ENCODE peak calls at places on chromosomes 5 and 9, in seven cellular contexts. G, U, I, X, S, N and C are unnamed samples.

GRCh38 chr9:124855944-124856773 is 2.9 kb downstream of the WDR38 start:
- DNase-seq in I (no peak), S (peak; percentile 40), X (no peak), N (peak; percentile 49), G (no peak), U (no peak), C (no peak)

GRCh38 chr5:113693205-113693553 is 179.7 kb downstream of the YTHDC2 start:
- DNase-seq in U (no peak), G (no peak), S (no peak), N (no peak), I (no peak), X (no peak), C (no peak)

GRCh38 chr5:180594311-180595045 is 3.2 kb upstream of the SCGB3A1 start:
- DNase-seq in U (no peak), I (no peak), N (no peak), G (no peak), X (no peak), S (no peak), C (no peak)

GRCh38 chr5:130066644-130067043 is 162.4 kb downstream of the CHSY3 start:
- DNase-seq in N (no peak), S (no peak), I (no peak), G (peak; percentile 38), U (no peak), X (peak; percentile 57), C (peak; percentile 32)

GRCh38 chr5:138697720-138698360 is 55.4 kb upstream of the CTNNA1 start:
- DNase-seq in G (no peak), X (peak; percentile 41), I (no peak), U (no peak), S (no peak), N (no peak), C (no peak)

GRCh38 chr5:84085387-84086041 is 299.2 kb downstream of the EDIL3 start:
- DNase-seq in N (no peak), G (no peak), X (no peak), I (no peak), U (no peak), S (no peak), C (no peak)

GRCh38 chr5:178335287-178336030 is 102.9 kb upstream of the PHYKPL start:
- DNase-seq in U (no peak), N (no peak), X (no peak), I (no peak), G (peak; percentile 3), S (no peak), C (no peak)

GRCh38 chr5:35066260-35066795 is 18.6 kb upstream of the AGXT2 start:
- DNase-seq in I (no peak), N (no peak), S (no peak), X (no peak), G (no peak), U (no peak), C (no peak)

GRCh38 chr9:1495684-1496083 is 445.5 kb downstream of the DMRT2 start:
- DNase-seq in N (no peak), I (no peak), U (no peak), S (no peak), X (no peak), G (no peak), C (no peak)

GRCh38 chr9:16608906-16609305 is 261.6 kb downstream of the BNC2 start:
- DNase-seq in X (no peak), N (no peak), I (no peak), S (no peak), G (no peak), U (no peak), C (no peak)

GRCh38 chr9:135536166-135536565 is 9.8 kb upstream of the OBP2A start:
- DNase-seq in N (no peak), U (peak; percentile 34), G (no peak), S (no peak), X (peak; percentile 89), I (no peak), C (peak; percentile 61)

GRCh38 chr5:5198111-5198510 is 58.0 kb downstream of the ADAMTS16 start:
- DNase-seq in S (no peak), X (no peak), N (no peak), G (no peak), I (no peak), U (no peak), C (peak; percentile 77)

GRCh38 chr5:103510851-103511553 is 51.6 kb downstream of the NUDT12 start:
- DNase-seq in N (peak; percentile 83), S (no peak), X (peak; percentile 25), I (no peak), G (no peak), U (no peak), C (no peak)

GRCh38 chr9:86163503-86163902 is 64.1 kb upstream of the GOLM1 start:
- DNase-seq in X (no peak), I (no peak), S (no peak), G (no peak), U (no peak), N (no peak), C (no peak)

GRCh38 chr9:114565204-114565603 is 22.4 kb upstream of the ATP6V1G1 start:
- DNase-seq in I (no peak), U (no peak), G (no peak), N (no peak), X (no peak), S (no peak), C (no peak)

GRCh38 chr9:99368341-99369326 is 146.6 kb downstream of the SEC61B start:
- DNase-seq in X (peak; percentile 55), U (peak; percentile 83), I (no peak), N (peak; percentile 40), S (no peak), G (peak; percentile 86), C (peak; percentile 78)

GRCh38 chr9:87497604-87498045 is at the start of gene DAPK1:
- DNase-seq in N (no peak), I (no peak), S (peak; percentile 23), X (no peak), G (peak; percentile 80), U (no peak), C (peak; percentile 37)

GRCh38 chr9:90012825-90013425 is 408.1 kb downstream of the GADD45G start:
- DNase-seq in I (no peak), S (no peak), G (no peak), U (no peak), N (no peak), X (no peak), C (no peak)

GRCh38 chr5:109910874-109911273 is 221.1 kb downstream of the MAN2A1 start:
- DNase-seq in S (no peak), X (no peak), G (no peak), I (no peak), U (no peak), N (no peak), C (no peak)
- H3K27me3 ChIP-seq in S (peaks cover 9% of the 10 kb centered on the region), X (no peaks in the 10 kb centered on the region), G (no peaks in the 10 kb centered on the region), I (no peaks in the 10 kb centered on the region), U (peaks cover 4% of the 10 kb centered on the region), N (no peaks in the 10 kb centered on the region), C (no peaks in the 10 kb centered on the region)

DNA sequence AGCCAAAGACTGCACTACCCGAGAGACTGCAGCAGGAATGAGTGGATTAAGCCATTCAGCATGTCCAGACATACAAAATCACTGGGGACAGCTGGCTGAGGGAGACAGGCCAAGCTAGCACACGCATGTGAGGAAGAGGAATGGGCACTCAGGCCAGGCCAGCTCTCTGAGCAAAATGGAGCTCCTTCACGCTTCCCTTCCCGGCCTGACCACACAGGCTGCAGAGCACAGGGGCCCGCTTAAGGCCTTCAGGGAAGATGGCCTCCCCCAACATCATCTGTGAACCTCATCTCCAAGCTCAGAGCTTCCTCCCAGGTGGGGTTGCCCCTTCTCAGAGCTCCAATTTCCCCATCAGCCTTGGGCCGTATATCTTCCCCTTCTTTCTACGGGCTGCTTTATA is 8.4 kb downstream of the DCANP1 start:
- DNase-seq in N (no peak), I (no peak), U (no peak), X (no peak), S (no peak), G (no peak), C (no peak)
- H3K27me3 ChIP-seq in N (no peaks in the 10 kb centered on the region), I (no peaks in the 10 kb centered on the region), U (no peaks in the 10 kb centered on the region), X (no peaks in the 10 kb centered on the region), S (no peaks in the 10 kb centered on the region), G (no peaks in the 10 kb centered on the region), C (no peaks in the 10 kb centered on the region)

DNA sequence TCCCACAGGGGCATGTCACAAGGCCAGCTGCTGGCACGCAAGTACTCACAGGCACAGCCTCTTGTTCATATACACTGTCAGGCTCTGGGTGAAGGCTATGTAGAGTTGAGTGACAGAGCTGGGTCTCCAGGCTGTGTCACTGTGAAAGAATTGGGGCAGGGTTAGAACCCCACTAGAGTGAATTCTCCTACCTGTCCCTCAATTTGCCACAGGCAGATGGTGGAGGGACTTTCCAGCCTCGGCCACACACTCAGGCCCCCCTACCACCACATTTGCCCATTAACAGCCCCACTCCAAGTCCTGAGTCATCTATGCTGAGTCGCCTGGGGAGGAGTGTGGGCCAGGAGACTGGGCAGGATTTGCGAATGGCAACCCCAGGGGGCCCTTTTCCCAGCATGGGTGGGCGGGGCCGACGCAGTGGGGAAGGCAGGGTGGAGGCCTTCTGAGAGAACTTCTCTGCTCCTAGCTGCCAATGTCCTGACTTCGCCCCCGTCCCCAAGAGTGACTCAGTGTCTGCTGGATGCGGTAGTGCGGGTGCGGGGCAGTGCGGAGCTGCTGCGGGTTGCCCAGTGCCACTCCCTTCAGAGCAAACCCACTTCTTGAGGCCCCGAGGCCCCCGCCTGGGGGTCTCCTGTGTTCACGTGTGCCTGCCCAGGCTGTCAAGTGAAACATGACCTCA is 50.3 kb upstream of the PSD2 start:
- DNase-seq in I (no peak), N (peak; percentile 39), S (peak; percentile 29), G (peak; percentile 81), X (peak; percentile 75), U (peak; percentile 82), C (peak; percentile 85)
- H3K27me3 ChIP-seq in I (peaks cover 3% of the 10 kb centered on the region), N (peaks cover 27% of the 10 kb centered on the region), S (no peaks in the 10 kb centered on the region), G (peaks cover 21% of the 10 kb centered on the region), X (no peaks in the 10 kb centered on the region), U (peaks cover 5% of the 10 kb centered on the region), C (no peaks in the 10 kb centered on the region)

DNA sequence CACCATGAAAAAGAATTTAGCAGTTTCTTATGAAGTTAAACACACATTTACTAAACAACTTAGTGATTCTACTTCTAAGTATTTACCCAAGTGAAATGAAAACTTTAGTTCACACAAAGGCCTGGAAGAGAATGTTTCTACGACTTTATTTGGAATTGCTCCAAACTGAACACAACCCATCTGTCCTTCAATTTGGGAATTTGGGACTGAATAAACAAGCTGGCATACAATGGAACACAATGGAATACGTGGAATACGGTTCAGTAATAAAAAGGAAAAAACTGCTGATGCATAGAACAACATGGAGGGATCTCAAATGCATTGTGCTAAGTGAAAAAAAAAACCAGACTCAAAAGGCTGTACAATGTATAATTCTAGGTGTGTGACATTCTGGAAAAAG is 44.6 kb upstream of the BASP1 start:
- DNase-seq in I (no peak), S (no peak), U (no peak), X (no peak), G (no peak), N (no peak), C (no peak)
- H3K27me3 ChIP-seq in I (no peaks in the 10 kb centered on the region), S (no peaks in the 10 kb centered on the region), U (no peaks in the 10 kb centered on the region), X (no peaks in the 10 kb centered on the region), G (no peaks in the 10 kb centered on the region), N (no peaks in the 10 kb centered on the region), C (no peaks in the 10 kb centered on the region)

GRCh38 chr5:1662559-1663043 is 137.0 kb downstream of the MRPL36 start:
- DNase-seq in X (no peak), N (no peak), U (no peak), I (no peak), S (no peak), G (peak; percentile 30), C (no peak)
- H3K27me3 ChIP-seq in X (peaks cover 23% of the 10 kb centered on the region), N (peaks cover 44% of the 10 kb centered on the region), U (peaks cover 58% of the 10 kb centered on the region), I (peaks cover 23% of the 10 kb centered on the region), S (peaks cover 6% of the 10 kb centered on the region), G (peaks cover 67% of the 10 kb centered on the region), C (peaks cover 25% of the 10 kb centered on the region)

GRCh38 chr5:107352576-107352975 is 318.2 kb downstream of the EFNA5 start:
- DNase-seq in S (no peak), I (no peak), X (no peak), U (no peak), G (no peak), N (no peak), C (no peak)
- H3K27me3 ChIP-seq in S (no peaks in the 10 kb centered on the region), I (no peaks in the 10 kb centered on the region), X (no peaks in the 10 kb centered on the region), U (peaks cover 2% of the 10 kb centered on the region), G (no peaks in the 10 kb centered on the region), N (no peaks in the 10 kb centered on the region), C (no peaks in the 10 kb centered on the region)